ENCODE peak calls at places on chromosomes 1 and 21, in seven cellular contexts. N, V, R, S, B, Y and H are unnamed samples.

GRCh38 chr1:27429029-27429425 is 36.6 kb downstream of the GPR3 start:
- DNase-seq in N (no peak), V (no peak), R (no peak), S (no peak), B (no peak), Y (no peak), H (no peak)

GRCh38 chr1:40627987-40628902 is 37.2 kb downstream of the RIMS3 start:
- DNase-seq in N (no peak), V (no peak), R (no peak), S (no peak), B (no peak), Y (no peak), H (peak; percentile 65)

GRCh38 chr21:34737115-34737514 is 68.3 kb downstream of the CLIC6 start:
- DNase-seq in N (no peak), V (no peak), R (no peak), S (no peak), B (no peak), Y (peak; percentile 22), H (peak; percentile 27)

GRCh38 chr1:43464840-43465693 is 11.3 kb upstream of the HYI start:
- DNase-seq in N (no peak), V (no peak), R (no peak), S (no peak), B (no peak), Y (no peak), H (no peak)

GRCh38 chr1:5744342-5744741 is 247.9 kb downstream of the NPHP4 start:
- DNase-seq in N (no peak), V (no peak), R (no peak), S (no peak), B (no peak), Y (no peak), H (no peak)

GRCh38 chr1:246583056-246583440 is 16.8 kb downstream of the CNST start:
- DNase-seq in N (no peak), V (no peak), R (no peak), S (no peak), B (no peak), Y (no peak), H (no peak)

GRCh38 chr1:4172659-4173599 is 272.9 kb upstream of the C1orf174 start:
- DNase-seq in N (no peak), V (no peak), R (peak; percentile 84), S (no peak), B (no peak), Y (no peak), H (no peak)

GRCh38 chr1:8496473-8496872 is 178.6 kb downstream of the SLC45A1 start:
- DNase-seq in N (no peak), V (no peak), R (peak; percentile 78), S (no peak), B (no peak), Y (no peak), H (no peak)

GRCh38 chr1:109248797-109249629 is at the start of gene CELSR2:
- DNase-seq in N (no peak), V (peak; percentile 84), R (peak; percentile 88), S (peak; percentile 90), B (peak; percentile 64), Y (peak; percentile 72), H (peak; percentile 80)

GRCh38 chr1:206540044-206540758 is 32.9 kb downstream of the RASSF5 start:
- DNase-seq in N (no peak), V (no peak), R (no peak), S (no peak), B (peak; percentile 25), Y (no peak), H (no peak)

GRCh38 chr1:53643881-53644390 is 95.0 kb downstream of the GLIS1 start:
- DNase-seq in N (no peak), V (no peak), R (no peak), S (no peak), B (no peak), Y (no peak), H (no peak)

GRCh38 chr1:7366286-7366954 is 404.7 kb upstream of the VAMP3 start:
- DNase-seq in N (no peak), V (no peak), R (no peak), S (no peak), B (no peak), Y (no peak), H (no peak)

GRCh38 chr1:57208903-57209302 is 215.0 kb downstream of the DAB1 start:
- DNase-seq in N (no peak), V (no peak), R (no peak), S (no peak), B (no peak), Y (no peak), H (no peak)

GRCh38 chr1:167342846-167343245 is 122.2 kb downstream of the POU2F1 start:
- DNase-seq in N (no peak), V (no peak), R (peak; percentile 59), S (no peak), B (no peak), Y (peak; percentile 53), H (peak; percentile 36)
- TF ChIP-seq CTCF in N (no peak), V (no peak), R (peak; percentile 80), S (no peak), B (peak; percentile 17), Y (peak; percentile 45), H (peak; percentile 37)

DNA sequence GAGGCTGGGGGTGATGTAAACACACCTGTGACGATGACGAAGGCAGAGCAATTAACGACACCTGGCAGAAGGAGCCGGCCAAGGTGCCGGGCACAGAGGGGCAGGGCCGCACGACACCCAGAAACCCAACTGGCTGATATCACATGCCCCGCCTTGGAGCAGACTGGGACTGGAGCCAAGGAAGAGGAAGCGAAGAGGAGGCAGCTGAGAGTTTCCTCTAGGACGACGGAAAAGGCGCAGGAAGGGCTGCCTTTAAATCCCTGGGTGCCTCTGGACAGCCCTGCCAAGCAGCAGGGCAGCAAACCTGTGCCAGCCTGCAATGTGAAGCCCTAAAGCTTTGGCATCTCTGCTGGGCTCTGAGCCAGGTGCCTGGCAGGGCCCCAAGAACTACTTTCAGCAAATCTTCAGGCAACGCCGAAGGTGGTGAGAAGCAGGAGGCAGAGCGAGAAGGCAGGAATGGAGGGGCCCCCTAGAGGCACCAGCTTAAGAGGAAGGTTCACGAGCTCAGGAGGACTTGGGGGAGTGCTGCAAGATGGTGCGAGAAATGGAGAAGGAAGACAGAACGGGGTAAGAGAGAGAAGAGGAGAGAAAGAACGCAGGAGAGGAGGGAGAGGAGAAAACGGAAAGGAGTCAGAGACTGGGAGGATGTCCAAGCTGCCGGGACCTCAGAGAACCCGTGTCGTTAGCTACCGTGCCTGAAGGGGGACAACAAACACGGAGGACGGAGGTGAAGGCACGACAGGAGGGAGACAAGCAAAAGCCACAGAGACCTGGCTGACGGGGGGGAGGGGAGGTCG is 25.3 kb upstream of the PEF1 start:
- DNase-seq in N (no peak), V (no peak), R (peak; percentile 16), S (no peak), B (peak; percentile 72), Y (peak; percentile 97), H (peak; percentile 88)
- TF ChIP-seq CTCF in N (no peak), V (no peak), R (peak; percentile 39), S (no peak), B (peak; percentile 8), Y (no peak), H (peak; percentile 39)

GRCh38 chr1:22658385-22659163 is 5.5 kb downstream of the C1QB start:
- DNase-seq in N (no peak), V (no peak), R (no peak), S (no peak), B (no peak), Y (no peak), H (no peak)

GRCh38 chr1:22653741-22654140 is 705 bp downstream of the C1QB start:
- DNase-seq in N (no peak), V (no peak), R (no peak), S (no peak), B (no peak), Y (no peak), H (no peak)

GRCh38 chr1:22652457-22652856 is 579 bp upstream of the C1QB start:
- DNase-seq in N (no peak), V (no peak), R (no peak), S (no peak), B (no peak), Y (no peak), H (no peak)

GRCh38 chr1:22652881-22653316 is at the start of gene C1QB:
- DNase-seq in N (no peak), V (no peak), R (no peak), S (no peak), B (peak; percentile 48), Y (no peak), H (no peak)

DNA sequence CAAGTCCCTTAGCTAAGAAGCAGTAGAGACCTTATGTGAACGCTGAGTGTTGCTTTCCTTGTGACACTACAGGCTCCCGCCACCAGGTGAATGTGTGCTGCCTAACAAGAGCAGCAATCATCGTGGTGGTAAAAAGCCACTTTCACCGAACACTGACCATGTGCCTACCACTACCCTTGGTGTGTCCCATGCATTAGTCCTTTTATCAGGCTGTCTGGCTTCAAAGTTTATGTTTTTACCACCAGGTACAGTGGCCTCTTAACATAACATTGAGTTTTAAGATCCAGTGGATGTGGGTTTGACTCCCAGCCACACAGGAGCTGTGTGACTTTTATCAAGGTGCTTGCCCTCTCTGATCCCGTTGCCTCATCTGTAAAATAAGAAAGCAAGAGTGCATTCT is 1.7 kb downstream of the C1QB start:
- DNase-seq in N (no peak), V (no peak), R (no peak), S (no peak), B (no peak), Y (no peak), H (peak; percentile 12)
- TF ChIP-seq CTCF in N (no peak), V (peak; percentile 62), R (no peak), S (no peak), B (no peak), Y (no peak), H (peak; percentile 29)

GRCh38 chr1:203217668-203218067 is 11.8 kb downstream of the CHIT1 start:
- DNase-seq in N (no peak), V (no peak), R (no peak), S (peak; percentile 74), B (no peak), Y (no peak), H (no peak)

GRCh38 chr1:203215573-203215972 is 13.9 kb downstream of the CHIT1 start:
- DNase-seq in N (no peak), V (peak; percentile 29), R (no peak), S (no peak), B (no peak), Y (no peak), H (no peak)

GRCh38 chr1:203219171-203219570 is 10.3 kb downstream of the CHIT1 start:
- DNase-seq in N (no peak), V (no peak), R (no peak), S (no peak), B (no peak), Y (no peak), H (no peak)

GRCh38 chr1:203216274-203217138 is 13.0 kb downstream of the CHIT1 start:
- DNase-seq in N (no peak), V (peak; percentile 60), R (peak; percentile 73), S (peak; percentile 74), B (peak; percentile 41), Y (peak; percentile 89), H (peak; percentile 73)

DNA sequence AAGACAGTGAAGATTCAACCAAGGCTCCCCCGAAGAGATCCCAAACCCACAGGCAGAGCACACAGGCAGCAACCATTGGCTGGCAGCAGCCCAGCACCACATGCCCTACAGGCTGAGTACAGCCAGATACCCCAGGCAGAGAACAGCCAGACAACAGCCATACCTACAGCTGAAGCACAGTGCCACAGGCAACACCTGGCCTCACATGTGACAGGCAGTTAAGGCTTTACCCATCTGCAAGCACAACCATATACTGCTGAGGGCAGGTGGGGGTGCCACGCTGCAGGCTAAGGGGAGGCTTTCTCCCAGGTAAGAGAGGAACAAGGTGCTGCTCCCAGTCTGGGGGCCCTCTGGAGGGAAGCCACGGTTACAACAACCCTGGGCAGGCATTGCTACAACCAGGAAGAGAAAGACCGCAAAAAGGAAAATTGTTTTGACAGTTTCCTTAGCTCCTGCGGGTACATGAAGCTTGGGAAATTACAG is 12.3 kb downstream of the CHIT1 start:
- DNase-seq in N (no peak), V (no peak), R (no peak), S (no peak), B (no peak), Y (no peak), H (peak; percentile 36)
- TF ChIP-seq CTCF in N (peak; percentile 6), V (no peak), R (peak; percentile 48), S (no peak), B (no peak), Y (peak; percentile 15), H (peak; percentile 28)

GRCh38 chr1:225772323-225772768 is 5.3 kb upstream of the SRP9 start:
- DNase-seq in N (peak; percentile 49), V (peak; percentile 86), R (peak; percentile 75), S (no peak), B (peak; percentile 80), Y (peak; percentile 97), H (peak; percentile 94)
- TF ChIP-seq CTCF in N (peak; percentile 93), V (no peak), R (peak; percentile 88), S (peak; percentile 78), B (peak; percentile 87), Y (peak; percentile 100), H (peak; percentile 96)